ENCODE peak calls at places on chromosome 9, in six cellular contexts. F, I, T, C, O and Z are unnamed samples.

GRCh38 chr9:129264388-129264787 is 86.3 kb upstream of the IER5L start:
- DNase-seq in T (no peak), F (no peak), I (peak; percentile 25), C (no peak), O (no peak), Z (no peak)

GRCh38 chr9:76311576-76311975 is 82.7 kb downstream of the RFK start:
- DNase-seq in F (no peak), C (no peak), T (no peak), I (no peak), O (no peak), Z (no peak)

GRCh38 chr9:14768561-14769234 is 46.2 kb upstream of the CER1 start:
- DNase-seq in I (peak; percentile 29), T (peak; percentile 4), C (no peak), F (no peak), O (peak; percentile 32), Z (no peak)

GRCh38 chr9:7237473-7238243 is 479.9 kb downstream of the KDM4C start:
- DNase-seq in O (no peak), T (no peak), F (no peak), C (no peak), I (no peak), Z (no peak)

GRCh38 chr9:131503626-131504465 is 1.1 kb downstream of the POMT1 start:
- DNase-seq in I (peak; percentile 42), F (peak; percentile 33), C (no peak), T (peak; percentile 84), O (peak; percentile 29), Z (peak; percentile 55)

GRCh38 chr9:72586388-72587160 is 65.2 kb downstream of the TMC1 start:
- DNase-seq in I (peak; percentile 92), F (no peak), C (no peak), T (peak; percentile 13), O (no peak), Z (no peak)

GRCh38 chr9:135746565-135746964 is 44.6 kb downstream of the KCNT1 start:
- DNase-seq in C (no peak), I (no peak), F (no peak), O (no peak), T (no peak), Z (no peak)

GRCh38 chr9:109817146-109817845 is 37.3 kb downstream of the PALM2AKAP2 start:
- DNase-seq in I (peak; percentile 16), C (no peak), F (no peak), T (no peak), O (no peak), Z (no peak)

GRCh38 chr9:104075801-104076753 is 18.0 kb upstream of the SMC2 start:
- DNase-seq in T (no peak), C (no peak), I (no peak), O (no peak), F (no peak), Z (no peak)

GRCh38 chr9:136673088-136673969 is 10.6 kb downstream of the EGFL7 start:
- DNase-seq in F (no peak), T (no peak), C (no peak), I (no peak), O (no peak), Z (no peak)

GRCh38 chr9:87285183-87285582 is 212.5 kb upstream of the DAPK1 start:
- DNase-seq in I (no peak), O (no peak), C (no peak), T (no peak), F (no peak), Z (no peak)

GRCh38 chr9:91176426-91176825 is 185.3 kb downstream of the AUH start:
- DNase-seq in T (no peak), C (no peak), F (no peak), I (no peak), O (no peak), Z (no peak)

GRCh38 chr9:80867731-80868130 is 821.6 kb downstream of the TLE1 start:
- DNase-seq in T (no peak), C (no peak), O (no peak), F (no peak), I (no peak), Z (no peak)

GRCh38 chr9:101650096-101650495 is 55.3 kb upstream of the PPP3R2 start:
- DNase-seq in F (no peak), T (no peak), C (no peak), O (no peak), I (no peak), Z (no peak)

GRCh38 chr9:78150312-78150982 is 85.4 kb upstream of the CEP78 start:
- DNase-seq in C (no peak), O (no peak), F (no peak), T (no peak), I (no peak), Z (no peak)

GRCh38 chr9:99860266-99860665 is 38.6 kb downstream of the NR4A3 start:
- DNase-seq in O (no peak), I (no peak), F (no peak), T (no peak), C (no peak), Z (no peak)

GRCh38 chr9:91795500-91796241 is 154.4 kb downstream of the ROR2 start:
- DNase-seq in T (no peak), F (no peak), C (no peak), I (peak; percentile 62), O (no peak), Z (no peak)

GRCh38 chr9:35835216-35835604 is 6.2 kb downstream of the TMEM8B start:
- DNase-seq in F (no peak), O (no peak), I (no peak), C (no peak), T (no peak), Z (no peak)

GRCh38 chr9:87714819-87715218 is 11.1 kb upstream of the CTSL start:
- DNase-seq in C (no peak), T (no peak), F (no peak), I (no peak), O (no peak), Z (no peak)

GRCh38 chr9:95494416-95495371 is 22.1 kb downstream of the PTCH1 start:
- DNase-seq in T (peak; percentile 89), I (peak; percentile 87), C (peak; percentile 58), O (peak; percentile 82), F (peak; percentile 72), Z (peak; percentile 72)

GRCh38 chr9:88530051-88530450 is 4.9 kb upstream of the NXNL2 start:
- DNase-seq in O (no peak), T (no peak), I (peak; percentile 51), C (no peak), F (no peak), Z (no peak)

GRCh38 chr9:8732367-8733075 is 932.9 kb upstream of the DMAC1 start:
- DNase-seq in O (no peak), T (no peak), C (no peak), I (no peak), F (no peak), Z (no peak)

GRCh38 chr9:109771084-109771483 is 8.9 kb upstream of the PALM2AKAP2 start:
- DNase-seq in F (no peak), O (no peak), I (peak; percentile 21), C (no peak), T (no peak), Z (no peak)

GRCh38 chr9:129458663-129459549 is 162.0 kb downstream of the C9orf50 start:
- DNase-seq in O (peak; percentile 43), T (peak; percentile 39), C (no peak), F (no peak), I (no peak), Z (peak; percentile 19)

GRCh38 chr9:122204491-122204890 is 24.3 kb downstream of the LHX6 start:
- DNase-seq in T (no peak), F (no peak), C (no peak), O (no peak), I (no peak), Z (no peak)

GRCh38 chr9:135961811-135962695 is 880 bp upstream of the UBAC1 start:
- DNase-seq in T (no peak), O (no peak), C (no peak), I (no peak), F (no peak), Z (no peak)

GRCh38 chr9:129328357-129329103 is 150.5 kb upstream of the IER5L start:
- DNase-seq in F (no peak), O (no peak), T (peak; percentile 63), I (no peak), C (no peak), Z (no peak)

GRCh38 chr9:136968333-136969127 is 8.8 kb upstream of the PTGDS start:
- DNase-seq in I (no peak), T (no peak), F (no peak), C (no peak), O (no peak), Z (no peak)

GRCh38 chr9:127664678-127665507 is 41.9 kb upstream of the CFAP157 start:
- DNase-seq in T (no peak), I (no peak), C (no peak), F (no peak), O (no peak), Z (no peak)